ENCODE peak calls at places on chromosomes 5 and 9, in five cellular contexts. B is NCI-H748 treated with DMSO at 0.1 percent for 48 hours, L is NCI-H226, C is B cell, Q is heart left ventricle. Y is an unnamed sample.

GRCh38 chr9:84869091-84869490 is 199.6 kb downstream of the NTRK2 start:
- DNase-seq in B (no peak), C (no peak), L (no peak), Q (no peak), Y (no peak)

GRCh38 chr5:65927497-65928340 is 1.3 kb downstream of the ERBIN start:
- DNase-seq in B (no peak), Q (no peak), C (peak; percentile 42), L (peak; percentile 37), Y (no peak)

GRCh38 chr5:42811591-42812392 is at the start of gene SELENOP:
- DNase-seq in B (peak; percentile 98), C (no peak), Q (peak; percentile 79), L (no peak), Y (peak; percentile 14)

GRCh38 chr9:90905079-90905478 is 103.5 kb downstream of the SYK start:
- DNase-seq in L (no peak), Q (no peak), C (no peak), B (no peak), Y (no peak)

GRCh38 chr5:114391321-114391720 is 29.5 kb downstream of the KCNN2 start:
- DNase-seq in C (no peak), B (no peak), L (peak; percentile 53), Q (no peak), Y (no peak)

GRCh38 chr9:114235113-114235589 is 79.8 kb downstream of the COL27A1 start:
- DNase-seq in B (no peak), L (no peak), Q (no peak), C (no peak), Y (no peak)

GRCh38 chr9:134643306-134643705 is 1.7 kb downstream of the COL5A1 start:
- DNase-seq in C (no peak), Q (no peak), B (no peak), L (peak; percentile 59), Y (no peak)

GRCh38 chr9:80158150-80158549 is 586.4 kb downstream of the TLE4 start:
- DNase-seq in C (no peak), L (no peak), B (no peak), Q (no peak), Y (no peak)

GRCh38 chr9:91056917-91057316 is 255.3 kb downstream of the SYK start:
- DNase-seq in L (peak; percentile 20), Q (no peak), B (no peak), C (no peak), Y (no peak)

GRCh38 chr5:31993182-31993961 is 180.7 kb downstream of the GOLPH3 start:
- DNase-seq in Q (no peak), B (no peak), C (no peak), L (peak; percentile 58), Y (no peak)

GRCh38 chr5:113194125-113194524 is 217.5 kb downstream of the DCP2 start:
- DNase-seq in L (no peak), C (no peak), Q (no peak), B (no peak), Y (no peak)

GRCh38 chr5:67166886-67167285 is 29.7 kb downstream of the CD180 start:
- DNase-seq in Q (no peak), C (no peak), L (no peak), B (no peak), Y (no peak)